ENCODE peak calls at places on chromosomes 12 and 14, in eight cellular contexts. One of them, this sample, is unnamed.
A peak's percentile ranks its signal among the peaks of the same experiment; 100 is the strongest.

GRCh38 chr12:124321040-124321481 is 26.2 kb downstream of the RFLNA start:
- DNase-seq in psoas muscle: peak; percentile 85
- DNase-seq in CD8-positive, alpha-beta T cell: peak; percentile 54
- DNase-seq in transverse colon: peak; percentile 75
- DNase-seq in CD4-positive, CD25-positive, alpha-beta regulatory T cell: no peak
- DNase-seq in OCI-LY7: peak; percentile 47
- DNase-seq in epithelial cell of esophagus: peak; percentile 59
- DNase-seq in lung: peak; percentile 61
- DNase-seq in this sample: peak; percentile 47

GRCh38 chr12:92290016-92290685 is 144.5 kb upstream of the BTG1 start:
- DNase-seq in epithelial cell of esophagus: peak; percentile 63
- DNase-seq in lung: no peak
- DNase-seq in transverse colon: no peak
- DNase-seq in OCI-LY7: no peak
- DNase-seq in CD4-positive, CD25-positive, alpha-beta regulatory T cell: no peak
- DNase-seq in psoas muscle: no peak
- DNase-seq in CD8-positive, alpha-beta T cell: no peak
- DNase-seq in this sample: no peak

GRCh38 chr14:101104485-101104884 is 201.0 kb upstream of the RTL1 start:
- DNase-seq in CD8-positive, alpha-beta T cell: no peak
- DNase-seq in transverse colon: no peak
- DNase-seq in lung: peak; percentile 22
- DNase-seq in OCI-LY7: no peak
- DNase-seq in CD4-positive, CD25-positive, alpha-beta regulatory T cell: no peak
- DNase-seq in epithelial cell of esophagus: no peak
- DNase-seq in psoas muscle: no peak
- DNase-seq in this sample: no peak

GRCh38 chr14:90061849-90062794 is at the start of gene KCNK13:
- DNase-seq in OCI-LY7: no peak
- DNase-seq in CD8-positive, alpha-beta T cell: no peak
- DNase-seq in psoas muscle: no peak
- DNase-seq in lung: no peak
- DNase-seq in epithelial cell of esophagus: peak; percentile 52
- DNase-seq in CD4-positive, CD25-positive, alpha-beta regulatory T cell: no peak
- DNase-seq in transverse colon: peak; percentile 11
- DNase-seq in this sample: no peak

GRCh38 chr12:46964496-46965098 is 114.8 kb upstream of the PCED1B start:
- DNase-seq in epithelial cell of esophagus: peak; percentile 61
- DNase-seq in OCI-LY7: no peak
- DNase-seq in CD4-positive, CD25-positive, alpha-beta regulatory T cell: no peak
- DNase-seq in lung: no peak
- DNase-seq in CD8-positive, alpha-beta T cell: no peak
- DNase-seq in transverse colon: no peak
- DNase-seq in psoas muscle: no peak
- DNase-seq in this sample: peak; percentile 17

GRCh38 chr14:103105580-103106168 is 11.1 kb downstream of the EXOC3L4 start:
- DNase-seq in OCI-LY7: peak; percentile 88
- DNase-seq in epithelial cell of esophagus: no peak
- DNase-seq in transverse colon: peak; percentile 66
- DNase-seq in CD8-positive, alpha-beta T cell: no peak
- DNase-seq in CD4-positive, CD25-positive, alpha-beta regulatory T cell: no peak
- DNase-seq in lung: no peak
- DNase-seq in psoas muscle: no peak
- DNase-seq in this sample: no peak

GRCh38 chr12:119088917-119089667 is 89.6 kb upstream of the HSPB8 start:
- DNase-seq in transverse colon: no peak
- DNase-seq in lung: no peak
- DNase-seq in CD4-positive, CD25-positive, alpha-beta regulatory T cell: no peak
- DNase-seq in epithelial cell of esophagus: no peak
- DNase-seq in OCI-LY7: no peak
- DNase-seq in CD8-positive, alpha-beta T cell: no peak
- DNase-seq in psoas muscle: no peak
- DNase-seq in this sample: no peak

GRCh38 chr12:113271853-113272561 is 50.7 kb downstream of the TPCN1 start:
- DNase-seq in OCI-LY7: no peak
- DNase-seq in CD8-positive, alpha-beta T cell: no peak
- DNase-seq in lung: peak; percentile 52
- DNase-seq in epithelial cell of esophagus: peak; percentile 59
- DNase-seq in psoas muscle: peak; percentile 91
- DNase-seq in transverse colon: peak; percentile 55
- DNase-seq in CD4-positive, CD25-positive, alpha-beta regulatory T cell: no peak
- DNase-seq in this sample: peak; percentile 25

GRCh38 chr12:12903642-12904609 is 12.6 kb downstream of the GPRC5A start:
- DNase-seq in psoas muscle: no peak
- DNase-seq in CD8-positive, alpha-beta T cell: no peak
- DNase-seq in CD4-positive, CD25-positive, alpha-beta regulatory T cell: no peak
- DNase-seq in transverse colon: peak; percentile 80
- DNase-seq in lung: no peak
- DNase-seq in epithelial cell of esophagus: peak; percentile 88
- DNase-seq in OCI-LY7: no peak
- DNase-seq in this sample: no peak

GRCh38 chr12:122326597-122326996 is 60.3 kb upstream of the VPS33A start:
- DNase-seq in epithelial cell of esophagus: no peak
- DNase-seq in transverse colon: no peak
- DNase-seq in CD4-positive, CD25-positive, alpha-beta regulatory T cell: no peak
- DNase-seq in psoas muscle: no peak
- DNase-seq in CD8-positive, alpha-beta T cell: no peak
- DNase-seq in OCI-LY7: no peak
- DNase-seq in lung: no peak
- DNase-seq in this sample: no peak

GRCh38 chr12:80837342-80837978 is 100.3 kb downstream of the LIN7A start:
- DNase-seq in CD4-positive, CD25-positive, alpha-beta regulatory T cell: no peak
- DNase-seq in transverse colon: no peak
- DNase-seq in CD8-positive, alpha-beta T cell: no peak
- DNase-seq in epithelial cell of esophagus: peak; percentile 52
- DNase-seq in psoas muscle: no peak
- DNase-seq in lung: no peak
- DNase-seq in OCI-LY7: peak; percentile 12
- DNase-seq in this sample: peak; percentile 31

GRCh38 chr14:50688875-50689274 is 20.8 kb upstream of the SAV1 start:
- DNase-seq in CD8-positive, alpha-beta T cell: no peak
- DNase-seq in OCI-LY7: no peak
- DNase-seq in CD4-positive, CD25-positive, alpha-beta regulatory T cell: no peak
- DNase-seq in lung: no peak
- DNase-seq in transverse colon: no peak
- DNase-seq in psoas muscle: no peak
- DNase-seq in epithelial cell of esophagus: no peak
- DNase-seq in this sample: no peak

GRCh38 chr12:46657416-46658411 is 168.1 kb downstream of the SLC38A4 start:
- DNase-seq in CD8-positive, alpha-beta T cell: no peak
- DNase-seq in psoas muscle: no peak
- DNase-seq in transverse colon: no peak
- DNase-seq in epithelial cell of esophagus: peak; percentile 21
- DNase-seq in CD4-positive, CD25-positive, alpha-beta regulatory T cell: no peak
- DNase-seq in OCI-LY7: no peak
- DNase-seq in lung: no peak
- DNase-seq in this sample: no peak

GRCh38 chr14:86639146-86639545 is 1109.2 kb downstream of the FLRT2 start:
- DNase-seq in OCI-LY7: no peak
- DNase-seq in lung: no peak
- DNase-seq in transverse colon: no peak
- DNase-seq in psoas muscle: no peak
- DNase-seq in CD8-positive, alpha-beta T cell: no peak
- DNase-seq in CD4-positive, CD25-positive, alpha-beta regulatory T cell: no peak
- DNase-seq in epithelial cell of esophagus: no peak
- DNase-seq in this sample: no peak

GRCh38 chr12:104750061-104750460 is 208.0 kb downstream of the SLC41A2 start:
- DNase-seq in CD4-positive, CD25-positive, alpha-beta regulatory T cell: no peak
- DNase-seq in CD8-positive, alpha-beta T cell: no peak
- DNase-seq in transverse colon: peak; percentile 37
- DNase-seq in OCI-LY7: peak; percentile 56
- DNase-seq in lung: peak; percentile 47
- DNase-seq in epithelial cell of esophagus: peak; percentile 67
- DNase-seq in psoas muscle: no peak
- DNase-seq in this sample: no peak

GRCh38 chr14:23061995-23062394 is 4.7 kb upstream of the CDH24 start:
- DNase-seq in transverse colon: peak; percentile 43
- DNase-seq in psoas muscle: peak; percentile 71
- DNase-seq in lung: peak; percentile 83
- DNase-seq in OCI-LY7: no peak
- DNase-seq in CD4-positive, CD25-positive, alpha-beta regulatory T cell: no peak
- DNase-seq in epithelial cell of esophagus: peak; percentile 93
- DNase-seq in CD8-positive, alpha-beta T cell: no peak
- DNase-seq in this sample: peak; percentile 86

GRCh38 chr12:86948851-86949250 is 692.7 kb upstream of the MGAT4C start:
- DNase-seq in OCI-LY7: no peak
- DNase-seq in transverse colon: no peak
- DNase-seq in lung: no peak
- DNase-seq in CD4-positive, CD25-positive, alpha-beta regulatory T cell: no peak
- DNase-seq in psoas muscle: no peak
- DNase-seq in epithelial cell of esophagus: no peak
- DNase-seq in CD8-positive, alpha-beta T cell: no peak
- DNase-seq in this sample: no peak

GRCh38 chr14:68451676-68452387 is 341.0 kb downstream of the ZFP36L1 start:
- DNase-seq in epithelial cell of esophagus: no peak
- DNase-seq in transverse colon: no peak
- DNase-seq in CD8-positive, alpha-beta T cell: no peak
- DNase-seq in lung: no peak
- DNase-seq in OCI-LY7: no peak
- DNase-seq in CD4-positive, CD25-positive, alpha-beta regulatory T cell: no peak
- DNase-seq in psoas muscle: peak; percentile 36
- DNase-seq in this sample: no peak

GRCh38 chr14:99678198-99678597 is 5.9 kb upstream of the CYP46A1 start:
- DNase-seq in CD8-positive, alpha-beta T cell: no peak
- DNase-seq in lung: no peak
- DNase-seq in OCI-LY7: no peak
- DNase-seq in epithelial cell of esophagus: no peak
- DNase-seq in CD4-positive, CD25-positive, alpha-beta regulatory T cell: no peak
- DNase-seq in psoas muscle: no peak
- DNase-seq in transverse colon: no peak
- DNase-seq in this sample: no peak
- H3K4me3 ChIP-seq in CD8-positive, alpha-beta T cell: no peak overlapping the region
- H3K4me3 ChIP-seq in lung: no peak overlapping the region
- H3K4me3 ChIP-seq in OCI-LY7: no peak overlapping the region
- H3K4me3 ChIP-seq in epithelial cell of esophagus: no peak overlapping the region
- H3K4me3 ChIP-seq in CD4-positive, CD25-positive, alpha-beta regulatory T cell: no peak overlapping the region
- H3K4me3 ChIP-seq in psoas muscle: no peak overlapping the region
- H3K4me3 ChIP-seq in transverse colon: no peak overlapping the region
- H3K4me3 ChIP-seq in this sample: no peak overlapping the region

GRCh38 chr12:15634010-15634676 is 155.0 kb downstream of the EPS8 start:
- DNase-seq in epithelial cell of esophagus: no peak
- DNase-seq in CD4-positive, CD25-positive, alpha-beta regulatory T cell: no peak
- DNase-seq in CD8-positive, alpha-beta T cell: no peak
- DNase-seq in lung: no peak
- DNase-seq in OCI-LY7: no peak
- DNase-seq in transverse colon: no peak
- DNase-seq in psoas muscle: no peak
- DNase-seq in this sample: no peak
- H3K4me3 ChIP-seq in epithelial cell of esophagus: no peak overlapping the region
- H3K4me3 ChIP-seq in CD4-positive, CD25-positive, alpha-beta regulatory T cell: no peak overlapping the region
- H3K4me3 ChIP-seq in CD8-positive, alpha-beta T cell: no peak overlapping the region
- H3K4me3 ChIP-seq in lung: no peak overlapping the region
- H3K4me3 ChIP-seq in OCI-LY7: no peak overlapping the region
- H3K4me3 ChIP-seq in transverse colon: no peak overlapping the region
- H3K4me3 ChIP-seq in psoas muscle: no peak overlapping the region
- H3K4me3 ChIP-seq in this sample: no peak overlapping the region

GRCh38 chr12:21940972-21941521 is at the start of gene ABCC9:
- DNase-seq in psoas muscle: peak; percentile 81
- DNase-seq in epithelial cell of esophagus: peak; percentile 4
- DNase-seq in CD8-positive, alpha-beta T cell: no peak
- DNase-seq in transverse colon: peak; percentile 13
- DNase-seq in OCI-LY7: no peak
- DNase-seq in CD4-positive, CD25-positive, alpha-beta regulatory T cell: no peak
- DNase-seq in lung: peak; percentile 34
- DNase-seq in this sample: peak; percentile 29

GRCh38 chr12:21938879-21939278 is 2.3 kb downstream of the ABCC9 start:
- DNase-seq in OCI-LY7: no peak
- DNase-seq in psoas muscle: no peak
- DNase-seq in transverse colon: no peak
- DNase-seq in CD4-positive, CD25-positive, alpha-beta regulatory T cell: no peak
- DNase-seq in lung: no peak
- DNase-seq in CD8-positive, alpha-beta T cell: no peak
- DNase-seq in epithelial cell of esophagus: no peak
- DNase-seq in this sample: no peak

GRCh38 chr12:21939435-21939834 is 1.8 kb downstream of the ABCC9 start:
- DNase-seq in lung: no peak
- DNase-seq in OCI-LY7: no peak
- DNase-seq in psoas muscle: no peak
- DNase-seq in transverse colon: no peak
- DNase-seq in epithelial cell of esophagus: no peak
- DNase-seq in CD4-positive, CD25-positive, alpha-beta regulatory T cell: no peak
- DNase-seq in CD8-positive, alpha-beta T cell: no peak
- DNase-seq in this sample: no peak

GRCh38 chr12:21941522-21942376 is 523 bp upstream of the ABCC9 start:
- DNase-seq in epithelial cell of esophagus: peak; percentile 0
- DNase-seq in CD8-positive, alpha-beta T cell: no peak
- DNase-seq in transverse colon: peak; percentile 45
- DNase-seq in OCI-LY7: no peak
- DNase-seq in psoas muscle: peak; percentile 87
- DNase-seq in CD4-positive, CD25-positive, alpha-beta regulatory T cell: no peak
- DNase-seq in lung: peak; percentile 51
- DNase-seq in this sample: no peak

GRCh38 chr12:21940549-21940948 is 677 bp downstream of the ABCC9 start:
- DNase-seq in CD4-positive, CD25-positive, alpha-beta regulatory T cell: no peak
- DNase-seq in transverse colon: no peak
- DNase-seq in lung: no peak
- DNase-seq in CD8-positive, alpha-beta T cell: no peak
- DNase-seq in epithelial cell of esophagus: no peak
- DNase-seq in psoas muscle: no peak
- DNase-seq in OCI-LY7: no peak
- DNase-seq in this sample: no peak
- H3K4me3 ChIP-seq in CD4-positive, CD25-positive, alpha-beta regulatory T cell: peak overlapping the region; percentile 18
- H3K4me3 ChIP-seq in transverse colon: peak overlapping the region; percentile 48
- H3K4me3 ChIP-seq in lung: no peak overlapping the region
- H3K4me3 ChIP-seq in CD8-positive, alpha-beta T cell: no peak overlapping the region
- H3K4me3 ChIP-seq in epithelial cell of esophagus: peak overlapping the region; percentile 41
- H3K4me3 ChIP-seq in psoas muscle: peak overlapping the region; percentile 80
- H3K4me3 ChIP-seq in OCI-LY7: no peak overlapping the region
- H3K4me3 ChIP-seq in this sample: peak overlapping the region; percentile 32

GRCh38 chr12:53049582-53050318 is at the start of gene TNS2:
- DNase-seq in psoas muscle: peak; percentile 95
- DNase-seq in epithelial cell of esophagus: peak; percentile 39
- DNase-seq in OCI-LY7: no peak
- DNase-seq in CD4-positive, CD25-positive, alpha-beta regulatory T cell: no peak
- DNase-seq in CD8-positive, alpha-beta T cell: no peak
- DNase-seq in transverse colon: peak; percentile 72
- DNase-seq in lung: peak; percentile 82
- DNase-seq in this sample: peak; percentile 87
- H3K4me3 ChIP-seq in psoas muscle: peak within 1 kb of the TSS; percentile 86
- H3K4me3 ChIP-seq in epithelial cell of esophagus: peak within 1 kb of the TSS; percentile 10
- H3K4me3 ChIP-seq in OCI-LY7: no peak within 1 kb of the TSS
- H3K4me3 ChIP-seq in CD4-positive, CD25-positive, alpha-beta regulatory T cell: no peak within 1 kb of the TSS
- H3K4me3 ChIP-seq in CD8-positive, alpha-beta T cell: no peak within 1 kb of the TSS
- H3K4me3 ChIP-seq in transverse colon: peak within 1 kb of the TSS; percentile 57
- H3K4me3 ChIP-seq in lung: peak within 1 kb of the TSS; percentile 73
- H3K4me3 ChIP-seq in this sample: peak within 1 kb of the TSS; percentile 66

GRCh38 chr12:65826513-65827171 is 2.4 kb downstream of the HMGA2 start:
- DNase-seq in psoas muscle: no peak
- DNase-seq in lung: no peak
- DNase-seq in CD4-positive, CD25-positive, alpha-beta regulatory T cell: no peak
- DNase-seq in transverse colon: no peak
- DNase-seq in OCI-LY7: no peak
- DNase-seq in CD8-positive, alpha-beta T cell: no peak
- DNase-seq in epithelial cell of esophagus: peak; percentile 72
- DNase-seq in this sample: no peak
- H3K4me3 ChIP-seq in psoas muscle: peak overlapping the region; percentile 67
- H3K4me3 ChIP-seq in lung: no peak overlapping the region
- H3K4me3 ChIP-seq in CD4-positive, CD25-positive, alpha-beta regulatory T cell: no peak overlapping the region
- H3K4me3 ChIP-seq in transverse colon: peak overlapping the region; percentile 61
- H3K4me3 ChIP-seq in OCI-LY7: no peak overlapping the region
- H3K4me3 ChIP-seq in CD8-positive, alpha-beta T cell: no peak overlapping the region
- H3K4me3 ChIP-seq in epithelial cell of esophagus: peak overlapping the region; percentile 76
- H3K4me3 ChIP-seq in this sample: peak overlapping the region; percentile 63